ENCODE peak calls at places on chromosomes 5 and 9, in five cellular contexts. K is pancreas, O is transverse colon, X is endodermal cell, Y is keratinocyte. F is an unnamed sample.

GRCh38 chr9:135098400-135099105 is 11.1 kb downstream of the OLFM1 start:
- DNase-seq in O (no peak), Y (no peak), X (peak; percentile 94), K (no peak), F (no peak)

GRCh38 chr9:135930446-135931345 is 23.4 kb upstream of the CAMSAP1 start:
- DNase-seq in O (no peak), Y (no peak), X (no peak), K (no peak), F (no peak)

GRCh38 chr9:112361602-112362001 is 18.3 kb upstream of the HSDL2 start:
- DNase-seq in K (no peak), O (no peak), X (no peak), Y (no peak), F (no peak)

GRCh38 chr9:115517335-115518075 is 399.5 kb upstream of the TNC start:
- DNase-seq in Y (no peak), X (no peak), O (no peak), K (no peak), F (no peak)

GRCh38 chr9:79689576-79689975 is 117.8 kb downstream of the TLE4 start:
- DNase-seq in Y (no peak), K (no peak), O (no peak), X (no peak), F (no peak)

GRCh38 chr9:98157372-98157771 is 35.1 kb downstream of the CORO2A start:
- DNase-seq in O (no peak), Y (no peak), X (no peak), K (no peak), F (no peak)

GRCh38 chr9:123637596-123637939 is 281.6 kb downstream of the CRB2 start:
- DNase-seq in X (no peak), K (no peak), O (no peak), Y (no peak), F (no peak)

GRCh38 chr5:57642066-57642465 is 159.5 kb upstream of the ACTBL2 start:
- DNase-seq in Y (no peak), K (no peak), O (no peak), X (no peak), F (no peak)

GRCh38 chr9:116661037-116661954 is 25.8 kb upstream of the TRIM32 start:
- DNase-seq in O (no peak), X (peak; percentile 64), Y (peak; percentile 40), K (peak; percentile 24), F (no peak)

GRCh38 chr9:125483697-125484096 is 222.1 kb downstream of the GAPVD1 start:
- DNase-seq in Y (no peak), K (no peak), X (no peak), O (no peak), F (no peak)

GRCh38 chr5:151699071-151699901 is 12.6 kb upstream of the SPARC start:
- DNase-seq in O (peak; percentile 49), Y (no peak), K (peak; percentile 17), X (peak; percentile 86), F (peak; percentile 51)

GRCh38 chr9:2570615-2571479 is 50.7 kb upstream of the VLDLR start:
- DNase-seq in O (peak; percentile 95), X (no peak), Y (no peak), K (peak; percentile 90), F (peak; percentile 78)

GRCh38 chr9:77598510-77598909 is 49.6 kb downstream of the GNA14 start:
- DNase-seq in X (no peak), Y (no peak), O (no peak), K (peak; percentile 37), F (peak; percentile 33)

GRCh38 chr5:139633295-139634027 is 14.7 kb upstream of the CXXC5 start:
- DNase-seq in K (peak; percentile 56), X (peak; percentile 88), O (peak; percentile 77), Y (no peak), F (no peak)

GRCh38 chr9:20981486-20981885 is 50.0 kb downstream of the HACD4 start:
- DNase-seq in K (no peak), X (no peak), O (no peak), Y (no peak), F (no peak)

GRCh38 chr5:84564311-84564710 is 179.6 kb upstream of the EDIL3 start:
- DNase-seq in Y (no peak), O (no peak), K (no peak), X (no peak), F (no peak)

GRCh38 chr9:110152704-110153374 is 55.1 kb downstream of the C9orf152 start:
- DNase-seq in X (peak; percentile 63), Y (no peak), O (no peak), K (no peak), F (no peak)

GRCh38 chr9:131382850-131383729 is 10.8 kb upstream of the PRRC2B start:
- DNase-seq in K (peak; percentile 77), O (no peak), X (peak; percentile 81), Y (no peak), F (peak; percentile 54)

GRCh38 chr5:2015116-2015848 is 132.6 kb upstream of the IRX4 start:
- DNase-seq in Y (no peak), K (no peak), O (no peak), X (peak; percentile 72), F (no peak)

DNA sequence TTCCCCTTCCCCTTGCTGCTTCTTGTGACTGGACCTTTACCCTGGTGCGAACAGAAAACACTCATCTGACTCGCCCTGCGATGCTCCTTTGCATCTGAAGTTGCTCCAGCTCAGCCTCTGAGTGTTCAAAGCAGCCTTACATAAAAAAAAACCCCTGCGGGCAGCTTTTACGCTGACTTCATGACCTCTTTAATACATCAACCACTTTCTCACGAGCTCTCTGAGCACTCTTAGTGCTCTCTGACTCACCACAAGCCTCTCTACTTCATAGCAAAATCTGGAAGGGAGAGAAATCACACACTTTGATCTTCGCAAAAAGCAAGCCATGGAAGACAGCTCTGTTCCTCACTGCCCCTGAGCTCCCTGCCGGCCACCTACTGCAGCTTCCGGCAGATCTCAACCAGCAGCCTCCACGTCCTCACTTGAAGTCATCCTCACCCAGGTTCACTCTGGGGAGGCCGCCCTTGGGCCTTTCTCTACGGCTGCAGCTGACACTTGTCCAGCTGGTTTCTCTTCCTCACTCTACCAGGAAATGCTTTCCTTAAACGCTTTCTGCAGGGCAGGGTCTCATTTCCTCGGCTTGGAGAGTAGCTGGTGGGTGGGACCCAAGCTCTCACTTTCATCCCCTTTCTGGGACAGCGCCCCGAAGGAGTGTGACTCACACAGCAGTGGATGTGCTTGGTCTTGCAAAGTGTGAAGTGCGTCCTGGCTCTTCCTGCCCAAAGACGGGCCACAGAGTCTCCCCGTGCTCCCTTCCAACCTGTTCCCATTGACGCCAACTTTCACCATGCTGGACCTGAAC is 5.3 kb downstream of the SLC34A1 start:
- DNase-seq in X (no peak), K (no peak), Y (peak; percentile 89), O (no peak), F (no peak)
- H3K4me1 ChIP-seq in X (no peaks in the 10 kb centered on the region), K (no peaks in the 10 kb centered on the region), Y (peaks cover 34% of the 10 kb centered on the region), O (no peaks in the 10 kb centered on the region), F (no peaks in the 10 kb centered on the region)

DNA sequence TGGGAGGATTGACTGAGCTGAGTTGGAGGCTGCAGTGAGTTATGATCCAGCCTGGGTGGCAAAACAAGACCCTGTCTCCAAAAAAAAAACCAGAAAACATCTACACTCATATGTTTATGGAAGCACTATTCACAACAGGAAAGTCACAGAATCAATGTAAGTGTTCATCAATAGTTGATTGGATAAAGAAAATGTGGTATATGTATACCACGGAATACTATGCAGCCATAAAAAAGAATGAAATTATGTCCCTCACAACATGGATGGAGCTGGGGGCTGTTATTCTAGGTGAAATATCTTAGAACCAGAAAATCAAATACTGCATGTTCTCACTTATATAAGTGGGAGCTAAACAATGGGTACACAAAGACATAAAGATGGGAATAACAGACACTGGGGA is 2.8 kb upstream of the SLC25A2 start:
- DNase-seq in Y (no peak), X (no peak), K (no peak), O (no peak), F (no peak)
- H3K9me3 ChIP-seq in Y (peaks cover 12% of the 10 kb centered on the region), X (peaks cover 37% of the 10 kb centered on the region), K (peaks cover 4% of the 10 kb centered on the region), O (peaks cover 97% of the 10 kb centered on the region), F (peaks cover 45% of the 10 kb centered on the region)

GRCh38 chr9:137168575-137168906 is 1.3 kb downstream of the LRRC26 start:
- DNase-seq in K (no peak), Y (no peak), X (peak; percentile 67), O (no peak), F (no peak)

GRCh38 chr9:137171149-137172063 is at the start of gene TMEM210:
- DNase-seq in Y (no peak), X (no peak), K (no peak), O (no peak), F (no peak)

GRCh38 chr9:137170486-137171148 is 766 bp upstream of the LRRC26 start:
- DNase-seq in K (no peak), Y (no peak), X (no peak), O (no peak), F (no peak)

GRCh38 chr9:137168907-137169763 is 716 bp downstream of the LRRC26 start:
- DNase-seq in Y (no peak), O (peak; percentile 41), X (peak; percentile 92), K (peak; percentile 60), F (no peak)

DNA sequence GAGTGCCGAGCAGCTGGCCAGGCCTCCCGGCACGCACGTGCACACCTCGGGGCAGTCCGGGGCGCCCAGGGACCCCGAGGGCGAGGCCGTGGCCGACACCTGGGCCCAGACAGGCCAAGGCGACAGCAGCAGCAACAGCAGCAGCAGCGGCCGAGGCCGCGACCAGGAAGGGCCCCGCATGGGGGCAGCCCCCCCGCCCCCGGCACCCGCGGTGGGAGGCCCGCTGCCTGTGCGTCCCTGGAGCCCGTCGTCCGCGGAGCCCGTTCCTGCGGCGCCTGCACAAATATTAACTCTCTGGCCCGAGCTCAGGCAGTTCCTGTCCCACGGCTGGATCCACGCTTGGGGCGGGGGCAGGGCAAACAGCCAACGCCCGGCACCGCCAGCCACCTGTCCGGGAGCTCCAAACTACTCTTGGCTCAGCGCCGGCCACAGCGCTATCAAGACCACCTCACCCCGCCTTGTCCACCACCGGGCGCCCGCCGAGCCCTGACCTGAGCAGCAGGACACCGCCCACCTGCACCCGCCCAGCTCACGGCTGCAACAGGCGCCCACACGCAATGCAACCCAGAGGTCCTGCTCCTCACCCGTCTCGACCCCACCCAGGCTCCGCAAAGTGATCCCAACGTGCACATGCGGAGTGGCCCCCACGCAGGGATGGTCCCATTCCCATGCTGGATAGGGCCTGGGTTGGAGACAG is at the start of gene LRRC26:
- DNase-seq in X (no peak), K (no peak), Y (no peak), O (peak; percentile 52), F (no peak)
- H3K4me3 ChIP-seq in X (peak within 1 kb of the TSS; percentile 77), K (peak within 1 kb of the TSS; percentile 47), Y (peak within 1 kb of the TSS; percentile 5), O (peak within 1 kb of the TSS; percentile 46), F (no peak within 1 kb of the TSS)

GRCh38 chr5:134086215-134086942 is 28.1 kb upstream of the TCF7 start:
- DNase-seq in X (no peak), O (no peak), Y (no peak), K (no peak), F (no peak)

GRCh38 chr5:134084166-134084565 is 30.3 kb upstream of the TCF7 start:
- DNase-seq in O (no peak), K (no peak), X (no peak), Y (no peak), F (no peak)

GRCh38 chr5:134085411-134085810 is 29.1 kb upstream of the TCF7 start:
- DNase-seq in Y (no peak), O (no peak), X (no peak), K (no peak), F (no peak)

GRCh38 chr5:134083517-134083916 is 31.0 kb upstream of the TCF7 start:
- DNase-seq in X (no peak), Y (no peak), O (no peak), K (no peak), F (no peak)

GRCh38 chr5:134084570-134084969 is 29.9 kb upstream of the TCF7 start:
- DNase-seq in K (no peak), X (no peak), Y (no peak), O (no peak), F (no peak)
- H3K4me1 ChIP-seq in K (no peaks in the 10 kb centered on the region), X (no peaks in the 10 kb centered on the region), Y (no peaks in the 10 kb centered on the region), O (no peaks in the 10 kb centered on the region), F (no peaks in the 10 kb centered on the region)